ENCODE peak calls at places on chromosomes 2 and 18, in seven cellular contexts. E, B, G, V, D, M and F are unnamed samples.

GRCh38 chr18:5709476-5710095 is 165.8 kb upstream of the EPB41L3 start:
- DNase-seq in E (no peak), B (no peak), G (no peak), V (no peak), D (no peak), M (no peak), F (no peak)

GRCh38 chr2:2846379-2847130 is 515.5 kb upstream of the MYT1L start:
- DNase-seq in E (no peak), B (no peak), G (no peak), V (no peak), D (no peak), M (no peak), F (no peak)

GRCh38 chr2:176518823-176519222 is 249.6 kb downstream of the MTX2 start:
- DNase-seq in E (no peak), B (no peak), G (no peak), V (no peak), D (peak), M (no peak), F (no peak)

GRCh38 chr2:159043710-159044109 is 75.3 kb downstream of the TANC1 start:
- DNase-seq in E (no peak), B (no peak), G (no peak), V (no peak), D (no peak), M (no peak), F (no peak)

GRCh38 chr2:20040489-20041172 is 10.8 kb downstream of the LAPTM4A start:
- DNase-seq in E (no peak), B (no peak), G (no peak), V (no peak), D (peak), M (no peak), F (no peak)

GRCh38 chr2:28895189-28895893 is 874 bp downstream of the WDR43 start:
- DNase-seq in E (peak), B (peak), G (no peak), V (no peak), D (peak), M (peak), F (peak)

GRCh38 chr2:25377822-25378421 is 36.2 kb upstream of the DNMT3A start:
- DNase-seq in E (no peak), B (no peak), G (no peak), V (no peak), D (no peak), M (no peak), F (no peak)

GRCh38 chr2:16100006-16100405 is 159.7 kb downstream of the MYCN start:
- DNase-seq in E (no peak), B (no peak), G (no peak), V (no peak), D (no peak), M (no peak), F (no peak)

GRCh38 chr2:167715932-167716331 is 531.5 kb downstream of the STK39 start:
- DNase-seq in E (no peak), B (no peak), G (no peak), V (no peak), D (no peak), M (no peak), F (no peak)

GRCh38 chr18:58682429-58683069 is 11.3 kb downstream of the MALT1 start:
- DNase-seq in E (no peak), B (no peak), G (no peak), V (no peak), D (peak), M (peak), F (no peak)

GRCh38 chr18:54950221-54950620 is 9.0 kb downstream of the CCDC68 start:
- DNase-seq in E (no peak), B (no peak), G (no peak), V (no peak), D (no peak), M (no peak), F (no peak)

GRCh38 chr2:72983500-72984039 is 66.3 kb downstream of the EMX1 start:
- DNase-seq in E (no peak), B (no peak), G (no peak), V (no peak), D (no peak), M (peak), F (no peak)

GRCh38 chr2:188978291-188979081 is 4.3 kb downstream of the COL3A1 start:
- DNase-seq in E (peak), B (no peak), G (no peak), V (no peak), D (peak), M (no peak), F (no peak)

GRCh38 chr2:75140288-75140687 is 59.0 kb downstream of the TACR1 start:
- DNase-seq in E (no peak), B (no peak), G (no peak), V (no peak), D (no peak), M (no peak), F (no peak)

GRCh38 chr18:36808681-36809080 is 20.1 kb downstream of the TPGS2 start:
- DNase-seq in E (no peak), B (no peak), G (peak), V (no peak), D (no peak), M (no peak), F (no peak)

GRCh38 chr2:174332607-174333001 is 2.1 kb upstream of the SP9 start:
- DNase-seq in E (no peak), B (no peak), G (no peak), V (no peak), D (no peak), M (no peak), F (no peak)

GRCh38 chr2:20381457-20381856 is 30.8 kb upstream of the PUM2 start:
- DNase-seq in E (no peak), B (no peak), G (no peak), V (no peak), D (no peak), M (peak), F (no peak)

GRCh38 chr2:235518317-235519090 is 24.7 kb downstream of the AGAP1 start:
- DNase-seq in E (no peak), B (no peak), G (no peak), V (no peak), D (peak), M (peak), F (no peak)

GRCh38 chr2:205665791-205666190 is 16.5 kb upstream of the NRP2 start:
- DNase-seq in E (no peak), B (no peak), G (no peak), V (no peak), D (no peak), M (no peak), F (no peak)

GRCh38 chr2:68302281-68302680 is 17.5 kb downstream of the CNRIP1 start:
- DNase-seq in E (no peak), B (no peak), G (no peak), V (no peak), D (peak), M (no peak), F (no peak)

GRCh38 chr2:151374426-151374825 is 17.0 kb downstream of the TNFAIP6 start:
- DNase-seq in E (peak), B (no peak), G (peak), V (no peak), D (peak), M (no peak), F (no peak)

GRCh38 chr2:85537600-85538506 is 1.1 kb upstream of the MAT2A start:
- DNase-seq in E (peak), B (no peak), G (no peak), V (no peak), D (peak), M (peak), F (peak)

GRCh38 chr18:13427354-13427753 is 208.8 kb downstream of the LDLRAD4 start:
- DNase-seq in E (no peak), B (no peak), G (no peak), V (no peak), D (no peak), M (no peak), F (no peak)

GRCh38 chr2:231541605-231542509 is 11.6 kb upstream of the NMUR1 start:
- DNase-seq in E (peak), B (no peak), G (no peak), V (no peak), D (no peak), M (no peak), F (peak)

GRCh38 chr18:76167440-76167839 is 327.6 kb downstream of the ZNF516 start:
- DNase-seq in E (no peak), B (no peak), G (no peak), V (no peak), D (no peak), M (no peak), F (no peak)

GRCh38 chr18:7872569-7872968 is 305.5 kb downstream of the PTPRM start:
- DNase-seq in E (no peak), B (no peak), G (no peak), V (no peak), D (peak), M (no peak), F (no peak)

GRCh38 chr2:53515435-53516332 is 251.9 kb upstream of the CHAC2 start:
- DNase-seq in E (peak), B (no peak), G (no peak), V (no peak), D (no peak), M (no peak), F (no peak)

GRCh38 chr2:128448331-128449225 is 129.9 kb upstream of the HS6ST1 start:
- DNase-seq in E (no peak), B (no peak), G (no peak), V (no peak), D (no peak), M (peak), F (no peak)

GRCh38 chr2:101803945-101804696 is 106.6 kb downstream of the MAP4K4 start:
- DNase-seq in E (no peak), B (no peak), G (no peak), V (no peak), D (no peak), M (no peak), F (no peak)

GRCh38 chr2:202030676-202031075 is 3.0 kb upstream of the FZD7 start:
- DNase-seq in E (no peak), B (no peak), G (peak), V (no peak), D (no peak), M (no peak), F (no peak)

GRCh38 chr2:200125463-200125862 is 170.1 kb downstream of the MAIP1 start:
- DNase-seq in E (no peak), B (no peak), G (no peak), V (no peak), D (no peak), M (peak), F (peak)

GRCh38 chr18:62877448-62878221 is 162.3 kb downstream of the PHLPP1 start:
- DNase-seq in E (no peak), B (no peak), G (peak), V (no peak), D (peak), M (no peak), F (no peak)

GRCh38 chr18:48367557-48367956 is 41.6 kb downstream of the ZBTB7C start:
- DNase-seq in E (no peak), B (no peak), G (no peak), V (no peak), D (no peak), M (no peak), F (no peak)

GRCh38 chr2:4973973-4974372 is 718.2 kb upstream of the SOX11 start:
- DNase-seq in E (no peak), B (no peak), G (no peak), V (no peak), D (no peak), M (no peak), F (peak)